ENCODE peak calls at places on chromosomes 1 and 21, in four cellular contexts. I is activated CD8-positive, alpha-beta T cell treated with anti-CD3 and anti-CD28 coated beads, Interleukin-2, amount 10 ng/mL, durations not matched to agents 7 days and 5 days; A is hippocampal formation; Z is activated CD4-positive, alpha-beta T cell treated with anti-CD3 and anti-CD28 coated beads, Interleukin-2, amount 10 ng/mL, durations not matched to agents 7 days and 5 days. H is an unnamed sample.
A peak's percentile ranks its signal among the peaks of the same experiment; 100 is the strongest.

GRCh38 chr1:94542088-94542671 is 621 bp upstream of the F3 start:
- DNase-seq in Z (no peak), I (no peak), A (no peak), H (no peak)

GRCh38 chr1:227883073-227883520 is 64.6 kb downstream of the WNT9A start:
- DNase-seq in I (peak; percentile 17), A (no peak), Z (no peak), H (no peak)

GRCh38 chr1:159924025-159924790 is 1.1 kb downstream of the TAGLN2 start:
- DNase-seq in I (peak; percentile 66), A (peak; percentile 13), Z (peak; percentile 69), H (peak; percentile 67)

GRCh38 chr1:64956733-64957441 is 9.5 kb downstream of the JAK1 start:
- DNase-seq in I (peak; percentile 49), Z (peak; percentile 38), A (no peak), H (peak; percentile 43)

GRCh38 chr1:215631040-215631439 is 63.9 kb downstream of the KCTD3 start:
- DNase-seq in Z (no peak), I (no peak), A (no peak), H (no peak)

GRCh38 chr1:150925080-150925479 is 1.1 kb upstream of the SETDB1 start:
- DNase-seq in Z (peak; percentile 22), A (no peak), I (no peak), H (peak; percentile 23)

GRCh38 chr1:158246650-158247049 is 7.6 kb upstream of the CD1A start:
- DNase-seq in A (no peak), Z (peak; percentile 27), I (no peak), H (no peak)

GRCh38 chr1:50349242-50349565 is 74.0 kb downstream of the DMRTA2 start:
- DNase-seq in I (no peak), A (no peak), Z (no peak), H (no peak)

GRCh38 chr1:909861-910310 is 13.8 kb upstream of the SAMD11 start:
- DNase-seq in A (no peak), Z (no peak), I (no peak), H (no peak)

GRCh38 chr1:204091066-204091465 is 18.2 kb downstream of the SOX13 start:
- DNase-seq in Z (no peak), I (no peak), A (no peak), H (no peak)

GRCh38 chr1:214880956-214881355 is 201.6 kb upstream of the KCNK2 start:
- DNase-seq in I (no peak), A (no peak), Z (no peak), H (no peak)

GRCh38 chr1:164764333-164764732 is 205.3 kb downstream of the PBX1 start:
- DNase-seq in Z (no peak), A (no peak), I (no peak), H (no peak)

GRCh38 chr1:167661527-167662436 is 31.8 kb downstream of the RCSD1 start:
- DNase-seq in I (no peak), A (no peak), Z (no peak), H (no peak)

GRCh38 chr21:34186119-34186719 is 112.8 kb downstream of the MRPS6 start:
- DNase-seq in Z (no peak), A (no peak), I (no peak), H (no peak)

GRCh38 chr21:38544681-38545080 is 46.4 kb upstream of the ERG start:
- DNase-seq in I (no peak), Z (no peak), A (no peak), H (no peak)

GRCh38 chr1:206979379-206980043 is 9.3 kb upstream of the FCAMR start:
- DNase-seq in A (no peak), Z (no peak), I (no peak), H (no peak)

GRCh38 chr1:182739545-182739944 is 50.0 kb upstream of the NPL start:
- DNase-seq in Z (no peak), A (no peak), I (no peak), H (no peak)

GRCh38 chr1:237953238-237953637 is 62.5 kb upstream of the ZP4 start:
- DNase-seq in Z (no peak), I (no peak), A (no peak), H (no peak)

GRCh38 chr1:44807364-44808062 is 362 bp upstream of the DYNLT4 start:
- DNase-seq in A (peak; percentile 69), Z (peak; percentile 95), I (peak; percentile 94), H (peak; percentile 93)

GRCh38 chr1:85313888-85314696 is 37.7 kb upstream of the BCL10 start:
- DNase-seq in I (no peak), Z (no peak), A (no peak), H (no peak)

GRCh38 chr21:28798798-28799197 is 193.9 kb downstream of the LTN1 start:
- DNase-seq in A (no peak), I (no peak), Z (no peak), H (no peak)

GRCh38 chr1:97867127-97867526 is 53.7 kb downstream of the DPYD start:
- DNase-seq in I (no peak), A (no peak), Z (no peak), H (no peak)

GRCh38 chr21:36097427-36098230 is 27.8 kb downstream of the CBR1 start:
- DNase-seq in I (no peak), Z (no peak), A (no peak), H (no peak)

GRCh38 chr21:17513214-17514123 is 626 bp downstream of the CXADR start:
- DNase-seq in I (peak; percentile 27), A (peak; percentile 41), Z (peak; percentile 17), H (peak; percentile 18)